ENCODE peak calls at places on chromosomes 7 and 10, in seven cellular contexts. L, N, A, T, Z, X and H are unnamed samples.

GRCh38 chr10:15238553-15239335 is 70.3 kb upstream of the NMT2 start:
- DNase-seq in A (no peak), N (peak; percentile 60), X (no peak), Z (no peak), T (no peak), L (no peak), H (no peak)

GRCh38 chr7:43735403-43735801 is 6.1 kb upstream of the COA1 start:
- DNase-seq in L (no peak), N (no peak), Z (no peak), T (no peak), A (no peak), X (no peak), H (no peak)

GRCh38 chr7:47418910-47419309 is 163.0 kb downstream of the TNS3 start:
- DNase-seq in T (no peak), A (no peak), N (peak; percentile 97), L (no peak), Z (peak; percentile 51), X (peak; percentile 49), H (no peak)

GRCh38 chr10:78514459-78514858 is 480.8 kb downstream of the RPS24 start:
- DNase-seq in X (peak; percentile 29), L (no peak), T (no peak), Z (no peak), A (no peak), N (no peak), H (no peak)

GRCh38 chr10:59362991-59363390 is 642 bp upstream of the FAM13C start:
- DNase-seq in X (peak; percentile 83), Z (peak; percentile 70), A (peak; percentile 76), T (no peak), L (peak; percentile 64), N (peak; percentile 33), H (peak; percentile 58)

GRCh38 chr7:45579386-45579785 is 5.2 kb downstream of the ADCY1 start:
- DNase-seq in N (no peak), X (peak; percentile 65), T (no peak), A (no peak), L (no peak), Z (no peak), H (no peak)

GRCh38 chr10:99427566-99428150 is 2.8 kb downstream of the GOT1 start:
- DNase-seq in Z (no peak), A (no peak), L (no peak), T (no peak), N (no peak), X (no peak), H (no peak)

GRCh38 chr10:4073912-4074311 is 288.9 kb upstream of the KLF6 start:
- DNase-seq in X (no peak), L (no peak), A (peak; percentile 61), Z (no peak), T (no peak), N (peak; percentile 62), H (no peak)

GRCh38 chr10:109207361-109207760 is 716.0 kb downstream of the XPNPEP1 start:
- DNase-seq in A (no peak), L (peak; percentile 18), T (no peak), Z (no peak), X (no peak), N (no peak), H (no peak)

GRCh38 chr10:60425392-60426110 is 35.9 kb upstream of the ANK3 start:
- DNase-seq in Z (no peak), A (no peak), T (no peak), L (no peak), X (no peak), N (peak; percentile 67), H (no peak)

GRCh38 chr10:18545626-18546025 is 105.8 kb downstream of the NSUN6 start:
- DNase-seq in Z (no peak), A (no peak), T (no peak), X (no peak), N (peak; percentile 51), L (no peak), H (no peak)

GRCh38 chr10:6738464-6738824 is 158.4 kb upstream of the PRKCQ start:
- DNase-seq in T (no peak), Z (no peak), A (no peak), N (peak; percentile 33), X (no peak), L (no peak), H (no peak)

GRCh38 chr7:81608748-81609382 is 161.0 kb downstream of the HGF start:
- DNase-seq in L (no peak), T (no peak), Z (no peak), A (no peak), N (peak; percentile 84), X (no peak), H (no peak)

GRCh38 chr7:19413444-19413965 is 268.3 kb upstream of the FERD3L start:
- DNase-seq in A (no peak), T (no peak), N (peak; percentile 90), L (no peak), Z (no peak), X (no peak), H (no peak)

GRCh38 chr7:103446046-103446520 is at the start of gene SLC26A5:
- DNase-seq in L (peak; percentile 27), X (no peak), T (no peak), A (no peak), N (no peak), Z (no peak), H (peak; percentile 76)

GRCh38 chr10:128573936-128574335 is 447.7 kb upstream of the MKI67 start:
- DNase-seq in L (no peak), Z (no peak), X (no peak), N (no peak), A (no peak), T (no peak), H (no peak)

GRCh38 chr10:44824607-44825006 is 86.5 kb upstream of the TMEM72 start:
- DNase-seq in N (no peak), T (no peak), A (no peak), L (no peak), X (no peak), Z (no peak), H (no peak)

DNA sequence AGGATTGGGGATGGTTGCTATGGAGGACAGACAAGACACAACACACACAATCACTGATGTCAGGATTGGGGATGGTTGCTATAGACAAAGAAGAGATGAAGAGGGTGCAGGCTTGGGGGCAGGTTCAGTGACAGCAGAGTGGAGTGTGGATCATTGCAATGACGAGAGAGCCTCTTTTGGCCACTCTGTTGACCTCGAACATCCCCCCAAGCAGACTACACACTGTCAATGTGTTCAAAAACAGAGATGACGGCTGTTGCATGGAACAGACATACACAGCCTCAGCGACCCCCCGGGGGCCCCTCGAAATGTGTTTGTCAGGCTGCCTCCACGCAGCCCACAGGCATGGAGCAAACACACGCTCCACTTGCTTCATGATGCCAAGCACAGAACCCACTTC is 133.0 kb downstream of the PTPRN2 start:
- DNase-seq in T (no peak), A (no peak), X (no peak), Z (no peak), N (no peak), L (no peak), H (no peak)
- H3K9me3 ChIP-seq in T (no peaks in the 10 kb centered on the region), A (no peaks in the 10 kb centered on the region), X (no peaks in the 10 kb centered on the region), Z (no peaks in the 10 kb centered on the region), N (peaks cover 55% of the 10 kb centered on the region), L (no peaks in the 10 kb centered on the region), H (no peaks in the 10 kb centered on the region)

GRCh38 chr10:2225609-2226008 is 488.3 kb upstream of the ADARB2 start:
- DNase-seq in Z (no peak), L (no peak), N (no peak), A (no peak), T (no peak), X (no peak), H (no peak)
- H3K9me3 ChIP-seq in Z (no peaks in the 10 kb centered on the region), L (no peaks in the 10 kb centered on the region), N (peaks cover 23% of the 10 kb centered on the region), A (no peaks in the 10 kb centered on the region), T (no peaks in the 10 kb centered on the region), X (peaks cover 7% of the 10 kb centered on the region), H (no peaks in the 10 kb centered on the region)

DNA sequence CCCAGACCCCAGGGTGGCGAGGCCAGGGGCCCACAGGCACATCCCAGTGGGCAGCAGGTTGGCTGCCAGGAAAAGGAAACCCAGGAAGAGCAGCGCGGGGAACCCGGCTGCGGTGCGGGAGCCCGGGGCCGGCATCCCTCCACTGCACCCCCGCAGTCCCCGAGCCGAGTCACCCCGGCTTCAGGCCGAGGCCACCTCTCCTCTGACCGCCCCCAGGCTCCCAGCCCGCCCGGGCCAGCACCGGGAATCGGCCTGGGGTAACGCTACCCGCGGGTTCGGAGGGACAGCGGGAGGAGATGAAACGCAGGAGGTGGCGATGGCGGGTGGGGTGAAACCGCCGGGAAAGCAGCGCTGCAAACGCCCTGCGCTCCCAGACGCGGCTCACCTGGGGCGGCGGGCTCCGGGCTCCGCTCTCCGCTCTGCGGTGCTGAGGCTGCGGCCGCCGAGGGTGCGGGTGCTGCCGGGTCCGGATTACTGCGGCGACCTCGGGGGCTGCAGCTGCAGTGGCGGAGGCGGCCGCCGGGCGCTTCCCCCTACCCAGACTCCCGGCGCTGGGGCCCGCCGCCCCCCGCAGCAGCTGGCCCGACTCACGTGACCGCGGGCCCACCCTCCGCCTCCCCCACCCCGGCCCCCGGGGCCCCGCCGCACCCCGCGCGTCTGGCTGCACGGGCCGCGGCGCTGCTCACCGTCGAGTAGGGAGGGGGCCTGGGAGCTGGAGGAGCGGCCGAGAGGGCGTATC is at the start of gene SCRN1:
- DNase-seq in L (peak; percentile 42), A (peak; percentile 50), X (no peak), Z (peak; percentile 22), N (peak; percentile 13), T (no peak), H (peak; percentile 61)
- H3K9me3 ChIP-seq in L (peaks cover 5% of the 10 kb centered on the region), A (no peaks in the 10 kb centered on the region), X (no peaks in the 10 kb centered on the region), Z (no peaks in the 10 kb centered on the region), N (peaks cover 3% of the 10 kb centered on the region), T (peaks cover 14% of the 10 kb centered on the region), H (peaks cover 11% of the 10 kb centered on the region)

GRCh38 chr7:106344206-106344605 is 59.4 kb upstream of the NAMPT start:
- DNase-seq in L (no peak), T (no peak), A (no peak), N (no peak), X (no peak), Z (no peak), H (no peak)

GRCh38 chr7:106344861-106345260 is 60.1 kb upstream of the NAMPT start:
- DNase-seq in X (no peak), A (no peak), L (no peak), Z (no peak), N (no peak), T (no peak), H (no peak)

GRCh38 chr7:106345421-106346166 is 60.8 kb upstream of the NAMPT start:
- DNase-seq in A (no peak), Z (no peak), X (no peak), N (peak; percentile 61), L (no peak), T (no peak), H (no peak)

GRCh38 chr7:106337754-106338153 is 53.0 kb upstream of the NAMPT start:
- DNase-seq in X (no peak), T (no peak), N (no peak), A (no peak), L (no peak), Z (no peak), H (no peak)

DNA sequence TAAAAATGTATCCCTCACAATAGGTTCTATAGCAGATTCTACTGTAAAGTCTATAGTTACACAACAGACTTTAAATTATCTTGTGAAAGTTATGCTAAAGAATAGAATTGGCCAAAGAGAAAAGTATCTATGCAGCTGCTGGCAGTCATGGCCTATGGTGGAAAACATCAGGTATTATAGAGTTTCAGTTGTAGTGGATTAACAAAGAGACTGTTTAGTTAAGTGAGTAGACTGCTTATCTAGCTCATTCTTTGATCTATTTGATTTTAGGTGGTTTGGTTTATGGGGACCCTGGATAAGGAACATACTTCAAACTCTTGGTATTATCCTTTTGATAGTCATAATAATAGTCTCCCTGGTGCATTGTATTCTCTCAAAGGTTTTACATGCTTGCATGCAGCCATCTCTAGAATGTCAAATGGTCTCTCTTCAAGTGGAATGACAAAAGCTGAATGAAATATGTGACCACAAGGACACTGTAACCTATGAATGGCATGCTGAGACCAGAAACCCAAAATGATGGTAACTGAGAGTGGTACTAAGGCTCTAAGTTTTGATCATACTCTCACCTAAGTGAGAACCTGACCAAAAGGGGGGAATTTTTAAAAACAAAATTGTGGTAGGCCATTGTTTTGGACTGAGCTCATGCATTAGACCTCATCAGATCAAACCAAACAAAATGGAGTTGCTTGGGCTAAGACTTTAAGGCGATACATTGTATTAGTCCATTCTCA is 54.9 kb upstream of the NAMPT start:
- DNase-seq in X (no peak), A (no peak), L (no peak), Z (no peak), N (no peak), T (no peak), H (no peak)
- H3K9me3 ChIP-seq in X (no peaks in the 10 kb centered on the region), A (no peaks in the 10 kb centered on the region), L (no peaks in the 10 kb centered on the region), Z (no peaks in the 10 kb centered on the region), N (peaks cover 17% of the 10 kb centered on the region), T (peaks cover 8% of the 10 kb centered on the region), H (peaks cover 32% of the 10 kb centered on the region)